ENCODE peak calls at places on chromosomes 3 and 15, in five cellular contexts. One of them, this sample, is unnamed.

GRCh38 chr15:40598126-40598525 is 4.1 kb downstream of the KNL1 start:
- DNase-seq in activated CD4-positive, alpha-beta T cell treated with anti-CD3 and anti-CD28 coated beads for 24 hours: no peak
- DNase-seq in T-helper 1 cell: no peak
- DNase-seq in glutamatergic neuron: no peak
- DNase-seq in GM13977: no peak
- DNase-seq in this sample: no peak

GRCh38 chr3:184645304-184645703 is 66.6 kb downstream of the MAGEF1 start:
- DNase-seq in activated CD4-positive, alpha-beta T cell treated with anti-CD3 and anti-CD28 coated beads for 24 hours: no peak
- DNase-seq in GM13977: no peak
- DNase-seq in glutamatergic neuron: no peak
- DNase-seq in T-helper 1 cell: no peak
- DNase-seq in this sample: no peak

GRCh38 chr3:105661461-105661860 is 207.4 kb downstream of the CBLB start:
- DNase-seq in GM13977: no peak
- DNase-seq in glutamatergic neuron: no peak
- DNase-seq in activated CD4-positive, alpha-beta T cell treated with anti-CD3 and anti-CD28 coated beads for 24 hours: no peak
- DNase-seq in T-helper 1 cell: no peak
- DNase-seq in this sample: no peak

GRCh38 chr3:194738254-194739093 is 52.8 kb downstream of the FAM43A start:
- DNase-seq in T-helper 1 cell: no peak
- DNase-seq in GM13977: no peak
- DNase-seq in glutamatergic neuron: no peak
- DNase-seq in activated CD4-positive, alpha-beta T cell treated with anti-CD3 and anti-CD28 coated beads for 24 hours: no peak
- DNase-seq in this sample: no peak

GRCh38 chr15:93895976-93896770 is 335.2 kb upstream of the MCTP2 start:
- DNase-seq in glutamatergic neuron: no peak
- DNase-seq in T-helper 1 cell: no peak
- DNase-seq in activated CD4-positive, alpha-beta T cell treated with anti-CD3 and anti-CD28 coated beads for 24 hours: no peak
- DNase-seq in GM13977: no peak
- DNase-seq in this sample: no peak

GRCh38 chr15:67202991-67203390 is 51.5 kb downstream of the AAGAB start:
- DNase-seq in T-helper 1 cell: no peak
- DNase-seq in glutamatergic neuron: no peak
- DNase-seq in activated CD4-positive, alpha-beta T cell treated with anti-CD3 and anti-CD28 coated beads for 24 hours: no peak
- DNase-seq in GM13977: no peak
- DNase-seq in this sample: no peak

GRCh38 chr3:71372369-71372768 is 211.2 kb downstream of the FOXP1 start:
- DNase-seq in glutamatergic neuron: no peak
- DNase-seq in T-helper 1 cell: no peak
- DNase-seq in activated CD4-positive, alpha-beta T cell treated with anti-CD3 and anti-CD28 coated beads for 24 hours: no peak
- DNase-seq in GM13977: no peak
- DNase-seq in this sample: no peak

GRCh38 chr3:150006774-150007173 is 36.1 kb upstream of the PFN2 start:
- DNase-seq in glutamatergic neuron: no peak
- DNase-seq in T-helper 1 cell: no peak
- DNase-seq in activated CD4-positive, alpha-beta T cell treated with anti-CD3 and anti-CD28 coated beads for 24 hours: no peak
- DNase-seq in GM13977: no peak
- DNase-seq in this sample: no peak

GRCh38 chr3:30810617-30811016 is 83.8 kb downstream of the GADL1 start:
- DNase-seq in GM13977: no peak
- DNase-seq in activated CD4-positive, alpha-beta T cell treated with anti-CD3 and anti-CD28 coated beads for 24 hours: no peak
- DNase-seq in T-helper 1 cell: no peak
- DNase-seq in glutamatergic neuron: no peak
- DNase-seq in this sample: no peak

GRCh38 chr3:144645300-144645699 is 673.7 kb downstream of the DIPK2A start:
- DNase-seq in T-helper 1 cell: no peak
- DNase-seq in GM13977: no peak
- DNase-seq in activated CD4-positive, alpha-beta T cell treated with anti-CD3 and anti-CD28 coated beads for 24 hours: no peak
- DNase-seq in glutamatergic neuron: no peak
- DNase-seq in this sample: no peak

GRCh38 chr15:74790080-74790916 is 8.4 kb downstream of the CSK start:
- DNase-seq in GM13977: no peak
- DNase-seq in T-helper 1 cell: no peak
- DNase-seq in glutamatergic neuron: no peak
- DNase-seq in activated CD4-positive, alpha-beta T cell treated with anti-CD3 and anti-CD28 coated beads for 24 hours: no peak
- DNase-seq in this sample: no peak

GRCh38 chr15:36896949-36897348 is 203.4 kb downstream of the MEIS2 start:
- DNase-seq in activated CD4-positive, alpha-beta T cell treated with anti-CD3 and anti-CD28 coated beads for 24 hours: no peak
- DNase-seq in T-helper 1 cell: no peak
- DNase-seq in glutamatergic neuron: no peak
- DNase-seq in GM13977: no peak
- DNase-seq in this sample: no peak

GRCh38 chr3:138862924-138863775 is 28.4 kb upstream of the PIK3CB start:
- DNase-seq in glutamatergic neuron: no peak
- DNase-seq in GM13977: no peak
- DNase-seq in activated CD4-positive, alpha-beta T cell treated with anti-CD3 and anti-CD28 coated beads for 24 hours: no peak
- DNase-seq in T-helper 1 cell: no peak
- DNase-seq in this sample: peak; percentile 10

This sample was measured in retina.